ENCODE peak calls at places on chromosomes 7 and 10, in eight cellular contexts. T, A, S, F, H, B, I and N are unnamed samples. For H3K9me3, the result is how much of the 10 kb centered on the place peaks cover.

GRCh38 chr7:1940402-1940786 is 270.3 kb downstream of the ELFN1 start:
- DNase-seq in T (no peak), A (no peak), S (no peak), F (no peak), H (peak), B (peak), I (no peak), N (peak)

GRCh38 chr7:128902761-128903585 is 7.5 kb downstream of the KCP start:
- DNase-seq in T (no peak), A (no peak), S (no peak), F (no peak), H (no peak), B (no peak), I (no peak), N (no peak)

GRCh38 chr10:124722812-124723783 is 21.1 kb downstream of the FAM53B start:
- DNase-seq in T (no peak), A (no peak), S (no peak), F (no peak), H (peak), B (peak), I (no peak), N (no peak)

GRCh38 chr10:51214207-51214896 is 140.1 kb downstream of the PRKG1 start:
- DNase-seq in T (no peak), A (no peak), S (no peak), F (no peak), H (no peak), B (no peak), I (no peak), N (peak)

GRCh38 chr10:75404335-75405200 is 3.0 kb upstream of the ZNF503 start:
- DNase-seq in T (peak), A (no peak), S (no peak), F (peak), H (no peak), B (no peak), I (peak), N (no peak)

GRCh38 chr7:26284995-26285632 is 6.5 kb upstream of the SNX10 start:
- DNase-seq in T (no peak), A (no peak), S (peak), F (no peak), H (no peak), B (no peak), I (no peak), N (no peak)

GRCh38 chr10:22824984-22825383 is 102.9 kb upstream of the ARMC3 start:
- DNase-seq in T (no peak), A (no peak), S (peak), F (no peak), H (no peak), B (no peak), I (peak), N (no peak)

GRCh38 chr7:12434012-12434642 is 30.5 kb upstream of the VWDE start:
- DNase-seq in T (no peak), A (no peak), S (no peak), F (no peak), H (no peak), B (no peak), I (peak), N (no peak)

GRCh38 chr10:77317221-77317620 is 320.4 kb downstream of the KCNMA1 start:
- DNase-seq in T (no peak), A (no peak), S (no peak), F (no peak), H (no peak), B (no peak), I (no peak), N (no peak)

GRCh38 chr10:88243847-88244730 is 339.0 kb downstream of the RNLS start:
- DNase-seq in T (peak), A (peak), S (no peak), F (peak), H (no peak), B (no peak), I (no peak), N (peak)

GRCh38 chr7:129298268-129298893 is 73.6 kb downstream of the AHCYL2 start:
- DNase-seq in T (peak), A (no peak), S (peak), F (peak), H (no peak), B (peak), I (peak), N (peak)

GRCh38 chr7:28269700-28270361 is 89.2 kb upstream of the JAZF1 start:
- DNase-seq in T (no peak), A (no peak), S (no peak), F (no peak), H (no peak), B (no peak), I (no peak), N (no peak)

GRCh38 chr10:44799971-44800370 is 111.2 kb upstream of the TMEM72 start:
- DNase-seq in T (no peak), A (no peak), S (no peak), F (no peak), H (no peak), B (no peak), I (no peak), N (no peak)

GRCh38 chr7:105567024-105567423 is 14.3 kb downstream of the EFCAB10 start:
- DNase-seq in T (no peak), A (no peak), S (no peak), F (no peak), H (no peak), B (no peak), I (no peak), N (no peak)

GRCh38 chr7:150734293-150734692 is 2.9 kb upstream of the GIMAP5 start:
- DNase-seq in T (no peak), A (no peak), S (no peak), F (no peak), H (peak), B (no peak), I (no peak), N (no peak)

GRCh38 chr10:125531470-125531869 is 151.5 kb downstream of the TEX36 start:
- DNase-seq in T (no peak), A (no peak), S (no peak), F (no peak), H (no peak), B (no peak), I (no peak), N (no peak)

GRCh38 chr10:78445308-78445707 is 411.6 kb downstream of the RPS24 start:
- DNase-seq in T (no peak), A (no peak), S (no peak), F (no peak), H (no peak), B (no peak), I (no peak), N (no peak)

GRCh38 chr10:27542812-27543211 is 38.7 kb downstream of the RAB18 start:
- DNase-seq in T (no peak), A (no peak), S (no peak), F (peak), H (no peak), B (no peak), I (peak), N (peak)

GRCh38 chr10:50604823-50605222 is 18.9 kb downstream of the SGMS1 start:
- DNase-seq in T (no peak), A (no peak), S (no peak), F (no peak), H (no peak), B (no peak), I (peak), N (no peak)

GRCh38 chr7:135856356-135857144 is 107.9 kb upstream of the FAM180A start:
- DNase-seq in T (no peak), A (no peak), S (no peak), F (no peak), H (no peak), B (no peak), I (peak), N (no peak)

GRCh38 chr7:83614112-83614511 is 34.8 kb downstream of the SEMA3E start:
- DNase-seq in T (peak), A (no peak), S (no peak), F (no peak), H (no peak), B (no peak), I (no peak), N (no peak)
- H3K4me3 ChIP-seq in T (no peak), A (no peak), S (no peak), F (no peak), H (no peak), B (no peak), I (no peak), N (no peak)

DNA sequence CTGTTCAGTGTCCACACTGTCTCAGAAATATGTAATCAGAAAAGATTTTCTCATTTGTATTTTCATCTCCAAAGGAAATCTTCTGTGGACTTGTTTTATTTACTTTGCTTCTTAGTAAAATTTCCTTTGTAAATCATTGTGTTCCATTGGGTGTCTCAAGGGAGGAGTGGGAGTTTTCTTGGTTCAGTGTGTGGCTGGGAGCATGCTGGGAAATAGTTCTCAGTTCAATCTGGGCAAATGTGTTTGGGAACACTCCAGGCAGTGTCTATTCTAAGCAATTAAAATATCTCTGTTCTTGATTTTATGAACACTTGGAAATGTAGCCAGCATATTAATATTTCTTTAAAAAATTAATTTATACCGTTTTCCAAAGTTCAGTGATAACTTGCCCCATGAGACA is 1019.8 kb downstream of the CNTNAP2 start:
- DNase-seq in T (no peak), A (no peak), S (no peak), F (no peak), H (no peak), B (no peak), I (peak), N (no peak)
- H3K9me3 ChIP-seq in T (under half), A (under half), S (under half), F (under half), H (under half), B (under half), I (under half), N (under half)

GRCh38 chr10:17836917-17837316 is 27.8 kb downstream of the MRC1 start:
- DNase-seq in T (peak), A (peak), S (no peak), F (peak), H (no peak), B (no peak), I (peak), N (peak)
- H3K4me3 ChIP-seq in T (no peak), A (peak), S (no peak), F (no peak), H (no peak), B (no peak), I (peak), N (peak)

GRCh38 chr7:65404020-65404419 is 30.4 kb downstream of the ZNF92 start:
- DNase-seq in T (no peak), A (no peak), S (peak), F (no peak), H (no peak), B (no peak), I (no peak), N (no peak)
- H3K9me3 ChIP-seq in T (under half), A (under half), S (under half), F (under half), H (under half), B (under half), I (under half), N (half or more)